ENCODE peak calls at places on chromosomes 6 and 20, in ten cellular contexts. T is cardiac muscle cell, C is foreskin keratinocyte, Z is heart left ventricle, S is nephron progenitor cell, J is HFFc6, Q is glutamatergic neuron, M is osteocyte, F is ascending aorta, E is thoracic aorta. A is an unnamed sample.

GRCh38 chr6:97915537-97915936 is 632.5 kb upstream of the MMS22L start:
- DNase-seq in T (no peak), C (no peak), Z (no peak), S (no peak), J (no peak), Q (no peak), M (no peak), F (no peak), E (no peak), A (no peak)

GRCh38 chr6:56671651-56672461 is 29.2 kb upstream of the DST start:
- DNase-seq in T (peak; percentile 22), C (no peak), Z (no peak), S (no peak), J (no peak), Q (no peak), M (no peak), F (no peak), E (no peak), A (no peak)

GRCh38 chr6:157468054-157468453 is 87.1 kb downstream of the ZDHHC14 start:
- DNase-seq in T (no peak), C (no peak), Z (no peak), S (no peak), J (no peak), Q (no peak), M (no peak), F (no peak), E (no peak), A (no peak)

GRCh38 chr6:61745994-61746393 is 540.0 kb downstream of the KHDRBS2 start:
- DNase-seq in T (no peak), C (no peak), Z (no peak), S (no peak), J (no peak), Q (no peak), M (no peak), F (no peak), E (no peak), A (no peak)

GRCh38 chr6:108260126-108260808 is 573 bp downstream of the SNX3 start:
- DNase-seq in T (peak; percentile 67), C (peak; percentile 42), Z (peak; percentile 39), S (peak; percentile 18), J (peak; percentile 22), Q (no peak), M (no peak), F (peak; percentile 64), E (no peak), A (no peak)

GRCh38 chr6:112443666-112444065 is 96.5 kb downstream of the RFPL4B start:
- DNase-seq in T (peak; percentile 88), C (no peak), Z (peak; percentile 31), S (no peak), J (peak; percentile 16), Q (no peak), M (no peak), F (peak; percentile 63), E (no peak), A (peak; percentile 24)

GRCh38 chr20:19381947-19382346 is 169.5 kb downstream of the SLC24A3 start:
- DNase-seq in T (peak; percentile 1), C (no peak), Z (no peak), S (no peak), J (no peak), Q (no peak), M (no peak), F (no peak), E (no peak), A (no peak)

GRCh38 chr6:40900791-40901190 is 138.2 kb downstream of the UNC5CL start:
- DNase-seq in T (no peak), C (no peak), Z (peak; percentile 53), S (no peak), J (no peak), Q (no peak), M (no peak), F (peak; percentile 65), E (no peak), A (no peak)

GRCh38 chr20:63487116-63487764 is 11.6 kb downstream of the EEF1A2 start:
- DNase-seq in T (no peak), C (no peak), Z (no peak), S (no peak), J (no peak), Q (peak; percentile 20), M (no peak), F (no peak), E (no peak), A (no peak)

DNA sequence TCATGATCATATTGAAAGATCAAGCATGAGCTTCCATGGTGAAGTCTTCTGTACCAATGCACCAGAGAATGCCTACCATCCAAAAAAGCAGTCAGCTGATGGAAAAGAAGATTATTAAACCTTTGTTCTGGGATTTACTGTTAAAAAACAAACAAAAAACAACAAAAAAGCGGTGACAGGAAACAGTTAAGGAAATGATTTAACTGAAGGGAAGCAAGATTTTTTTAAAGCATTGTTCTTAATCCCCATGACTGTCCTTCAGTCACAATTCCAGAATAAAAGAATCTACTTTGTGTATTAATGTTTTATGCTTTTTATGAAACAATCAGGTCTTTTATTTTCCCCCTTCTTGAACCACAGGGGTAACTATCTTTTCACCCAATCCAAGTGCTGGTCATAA is 23.9 kb downstream of the FAM162B start:
- DNase-seq in T (no peak), C (no peak), Z (no peak), S (no peak), J (no peak), Q (no peak), M (no peak), F (no peak), E (no peak), A (no peak)
- TF ChIP-seq CTCF in T (no peak), C (no peak), Z (no peak), S (no peak), J (no peak), Q (no peak), M (no peak), F (no peak), E (no peak), A (no peak)

GRCh38 chr6:32105433-32105832 is 3.7 kb downstream of the TNXB start:
- DNase-seq in T (no peak), C (no peak), Z (no peak), S (peak; percentile 50), J (no peak), Q (no peak), M (no peak), F (no peak), E (no peak), A (no peak)
- TF ChIP-seq CTCF in T (no peak), C (no peak), Z (no peak), S (no peak), J (no peak), Q (no peak), M (no peak), F (no peak), E (no peak), A (no peak)

DNA sequence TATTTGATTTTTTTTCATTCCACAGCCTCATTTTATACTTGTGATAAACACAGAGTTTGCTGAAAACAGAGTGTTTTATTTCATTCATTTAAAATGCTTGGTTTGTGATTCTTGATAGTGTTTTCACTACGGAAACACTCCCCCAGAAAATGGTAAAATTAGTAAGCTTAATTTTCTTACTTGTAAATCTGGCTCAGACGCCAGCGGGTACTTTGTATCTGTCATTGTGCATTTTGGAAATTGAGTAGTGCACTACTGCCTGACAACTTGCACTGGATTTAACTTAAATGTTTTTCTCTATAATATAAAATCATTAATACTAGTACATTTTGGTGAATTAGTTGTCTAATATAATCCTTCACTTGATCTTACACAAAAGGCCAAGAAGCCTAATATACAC is 37.0 kb upstream of the HINT3 start:
- DNase-seq in T (no peak), C (no peak), Z (no peak), S (no peak), J (no peak), Q (no peak), M (no peak), F (no peak), E (no peak), A (no peak)
- TF ChIP-seq CTCF in T (no peak), C (no peak), Z (no peak), S (no peak), J (no peak), Q (no peak), M (no peak), F (no peak), E (no peak), A (no peak)

DNA sequence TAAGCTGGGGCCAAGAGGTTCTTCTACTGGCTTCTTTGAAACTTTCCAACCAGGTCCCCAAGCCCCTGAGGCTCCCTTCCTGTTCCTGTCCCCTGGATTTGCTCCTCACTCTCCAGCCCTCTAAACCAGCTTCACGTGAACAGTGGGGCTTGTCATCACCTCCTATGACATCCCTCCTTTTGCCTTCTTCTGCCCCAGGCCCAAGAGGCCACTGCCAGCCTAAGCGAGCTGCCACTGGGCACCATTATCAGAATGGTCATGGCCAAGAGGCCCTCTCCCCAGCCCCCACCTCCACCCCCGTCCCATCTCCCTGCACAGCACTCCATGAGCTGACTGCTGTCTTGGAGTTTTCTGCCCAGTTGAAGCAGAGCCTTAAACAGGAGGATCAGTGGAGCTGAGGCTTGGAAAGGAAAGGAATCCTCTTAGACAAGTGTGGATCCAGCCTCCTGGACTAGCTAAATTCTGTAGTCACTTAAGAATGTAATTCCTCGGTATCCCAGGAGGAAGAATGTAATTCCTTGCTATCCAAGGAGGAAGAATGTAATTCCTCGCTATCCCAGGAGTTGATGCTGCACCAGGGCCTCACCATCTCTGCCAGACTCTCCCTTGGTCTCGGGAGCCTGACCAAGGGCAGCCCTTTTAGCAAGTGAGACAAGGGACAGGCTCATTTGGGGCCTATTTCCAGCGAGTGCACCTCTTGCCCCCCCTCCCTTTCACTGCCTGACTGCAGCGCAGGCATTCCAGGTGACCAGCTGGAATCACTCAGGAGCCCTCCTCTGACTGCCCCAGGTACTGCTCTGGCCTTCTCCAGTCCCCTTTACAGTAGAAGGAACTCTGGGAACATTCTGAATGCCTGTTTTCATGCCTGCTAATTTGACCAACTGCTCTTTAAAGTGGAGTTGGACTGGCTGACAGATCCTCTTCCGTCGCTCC is 76.4 kb downstream of the TCP11 start:
- DNase-seq in T (no peak), C (no peak), Z (no peak), S (no peak), J (no peak), Q (no peak), M (no peak), F (no peak), E (no peak), A (no peak)
- TF ChIP-seq CTCF in T (no peak), C (no peak), Z (no peak), S (no peak), J (no peak), Q (no peak), M (no peak), F (no peak), E (no peak), A (no peak)